ENCODE peak calls at places on chromosome 18, in five cellular contexts. Z is pons, L is AG10803, J is sciatic nerve, D is K562. G is an unnamed sample.

GRCh38 chr18:55343396-55344073 is 244.5 kb downstream of the TCF4 start:
- DNase-seq in J (no peak), L (peak), D (peak), Z (peak), G (no peak)

GRCh38 chr18:46293699-46294300 is 189.6 kb downstream of the HAUS1 start:
- DNase-seq in J (no peak), L (peak), D (no peak), Z (no peak), G (no peak)

GRCh38 chr18:69916412-69916811 is 31.3 kb downstream of the CD226 start:
- DNase-seq in L (no peak), J (no peak), Z (no peak), D (no peak), G (no peak)

GRCh38 chr18:670456-670996 is 13.1 kb downstream of the TYMS start:
- DNase-seq in L (no peak), D (no peak), J (no peak), Z (no peak), G (no peak)

GRCh38 chr18:42425025-42425424 is 470.0 kb downstream of the PIK3C3 start:
- DNase-seq in Z (no peak), D (no peak), L (no peak), J (no peak), G (no peak)

GRCh38 chr18:76566987-76567386 is 71.9 kb upstream of the ZNF516 start:
- DNase-seq in Z (no peak), L (no peak), D (no peak), J (no peak), G (no peak)

GRCh38 chr18:77207540-77207939 is 42.1 kb upstream of the GALR1 start:
- DNase-seq in Z (peak), D (no peak), L (peak), J (peak), G (peak)

GRCh38 chr18:60421356-60422118 is 49.0 kb upstream of the MC4R start:
- DNase-seq in J (no peak), D (no peak), L (peak), Z (no peak), G (no peak)

GRCh38 chr18:28175047-28175929 is 1.6 kb downstream of the CDH2 start:
- DNase-seq in J (no peak), D (no peak), L (peak), Z (no peak), G (no peak)

GRCh38 chr18:36672437-36673344 is 156.1 kb downstream of the TPGS2 start:
- DNase-seq in J (peak), D (no peak), Z (no peak), L (peak), G (no peak)

GRCh38 chr18:58416704-58417683 is 211.9 kb downstream of the ALPK2 start:
- DNase-seq in L (peak), J (no peak), Z (no peak), D (no peak), G (no peak)

GRCh38 chr18:79775441-79776221 is 22.1 kb upstream of the KCNG2 start:
- DNase-seq in Z (no peak), D (no peak), L (no peak), J (peak), G (no peak)

GRCh38 chr18:13611058-13611615 is 115.2 kb downstream of the FAM210A start:
- DNase-seq in Z (no peak), L (peak), J (no peak), D (no peak), G (no peak)

GRCh38 chr18:45103319-45104070 is 422.8 kb downstream of the SETBP1 start:
- DNase-seq in Z (peak), L (no peak), D (no peak), J (no peak), G (no peak)

GRCh38 chr18:76593838-76594237 is 98.8 kb upstream of the ZNF516 start:
- DNase-seq in D (no peak), Z (no peak), J (no peak), L (no peak), G (no peak)

GRCh38 chr18:36578871-36579270 is 249.9 kb downstream of the TPGS2 start:
- DNase-seq in J (no peak), D (no peak), L (peak), Z (no peak), G (no peak)

GRCh38 chr18:77087391-77088141 is 45.0 kb downstream of the MBP start:
- DNase-seq in Z (no peak), J (no peak), D (no peak), L (peak), G (no peak)

GRCh38 chr18:63107931-63108330 is 211.6 kb downstream of the BCL2 start:
- DNase-seq in Z (no peak), J (no peak), L (no peak), D (no peak), G (no peak)

GRCh38 chr18:7084766-7085080 is 32.9 kb downstream of the LAMA1 start:
- DNase-seq in L (peak), D (no peak), Z (peak), J (no peak), G (no peak)

GRCh38 chr18:32714571-32715148 is 58.2 kb downstream of the KLHL14 start:
- DNase-seq in D (peak), L (peak), Z (peak), J (no peak), G (peak)

GRCh38 chr18:3526421-3527354 is 76.7 kb downstream of the TGIF1 start:
- DNase-seq in Z (peak), L (peak), D (peak), J (no peak), G (no peak)

GRCh38 chr18:76528477-76529432 is 33.7 kb upstream of the ZNF516 start:
- DNase-seq in L (peak), Z (no peak), D (no peak), J (no peak), G (no peak)

GRCh38 chr18:79699653-79700052 is 20.1 kb downstream of the CTDP1 start:
- DNase-seq in L (no peak), D (no peak), Z (no peak), J (no peak), G (no peak)

GRCh38 chr18:45834303-45834702 is 8.8 kb downstream of the SIGLEC15 start:
- DNase-seq in L (no peak), Z (no peak), D (no peak), J (no peak), G (no peak)

GRCh38 chr18:48673456-48674197 is 134.8 kb downstream of the CTIF start:
- DNase-seq in D (no peak), Z (no peak), J (no peak), L (peak), G (no peak)

GRCh38 chr18:23631312-23631711 is 31.4 kb downstream of the ANKRD29 start:
- DNase-seq in D (no peak), L (no peak), J (no peak), Z (no peak), G (no peak)

GRCh38 chr18:54845788-54846187 is 17.5 kb downstream of the RAB27B start:
- DNase-seq in Z (no peak), L (peak), J (no peak), D (no peak), G (no peak)

GRCh38 chr18:13240060-13240725 is 21.6 kb downstream of the LDLRAD4 start:
- DNase-seq in Z (no peak), L (no peak), D (no peak), J (no peak), G (no peak)

GRCh38 chr18:75265255-75265654 is 54.7 kb downstream of the TSHZ1 start:
- DNase-seq in Z (no peak), D (no peak), L (no peak), J (no peak), G (no peak)

GRCh38 chr18:26963292-26963691 is 97.8 kb upstream of the AQP4 start:
- DNase-seq in J (no peak), L (no peak), Z (peak), D (no peak), G (no peak)